ENCODE peak calls at places on chromosomes 12 and 14, in six cellular contexts. H is heart left ventricle, A is body of pancreas, W is fibroblast of lung, S is suprapubic skin, V is gastrocnemius medialis. C is an unnamed sample.

GRCh38 chr14:92254786-92255185 is 68.2 kb upstream of the SLC24A4 start:
- DNase-seq in A (peak; percentile 17), S (no peak), H (peak; percentile 76), V (no peak), W (peak; percentile 41), C (no peak)

GRCh38 chr12:117587646-117588287 is 226.3 kb upstream of the NOS1 start:
- DNase-seq in H (no peak), S (no peak), A (peak; percentile 73), V (peak; percentile 65), W (peak; percentile 8), C (no peak)

GRCh38 chr12:93179792-93180191 is 197.9 kb upstream of the NUDT4 start:
- DNase-seq in A (no peak), W (no peak), V (no peak), S (no peak), H (no peak), C (no peak)

GRCh38 chr12:112855375-112855774 is 51.4 kb upstream of the OAS1 start:
- DNase-seq in A (no peak), W (no peak), V (no peak), H (no peak), S (no peak), C (no peak)

GRCh38 chr12:13046914-13047472 is 2.8 kb downstream of the FAM234B start:
- DNase-seq in V (no peak), H (no peak), A (no peak), S (no peak), W (no peak), C (no peak)

GRCh38 chr12:116916714-116917114 is 6.0 kb downstream of the FBXW8 start:
- DNase-seq in S (no peak), V (peak; percentile 36), A (peak; percentile 19), H (no peak), W (peak; percentile 89), C (no peak)

GRCh38 chr14:70857499-70857895 is 48.2 kb upstream of the MAP3K9 start:
- DNase-seq in S (no peak), A (no peak), H (no peak), W (no peak), V (no peak), C (no peak)

GRCh38 chr14:105386581-105387529 is 11.5 kb upstream of the TEX22 start:
- DNase-seq in V (no peak), H (peak; percentile 57), A (no peak), W (no peak), S (no peak), C (no peak)

GRCh38 chr14:75418779-75419768 is 8.7 kb upstream of the JDP2 start:
- DNase-seq in A (peak; percentile 70), W (no peak), H (no peak), V (peak; percentile 33), S (no peak), C (no peak)

GRCh38 chr14:100526632-100527031 is 60.6 kb downstream of the BEGAIN start:
- DNase-seq in S (peak; percentile 70), A (no peak), W (no peak), V (no peak), H (no peak), C (no peak)

GRCh38 chr12:124507188-124508109 is 60.0 kb downstream of the NCOR2 start:
- DNase-seq in V (peak; percentile 54), H (peak; percentile 83), A (no peak), W (peak; percentile 65), S (no peak), C (no peak)

GRCh38 chr12:42589465-42590323 is at the start of gene PRICKLE1:
- DNase-seq in H (peak; percentile 73), S (no peak), V (peak; percentile 17), A (peak; percentile 64), W (peak; percentile 64), C (no peak)

GRCh38 chr12:49230176-49230575 is 34.7 kb upstream of the TUBA1C start:
- DNase-seq in W (no peak), V (no peak), S (no peak), H (no peak), A (no peak), C (no peak)

GRCh38 chr14:101128478-101129450 is 225.2 kb upstream of the RTL1 start:
- DNase-seq in S (peak; percentile 68), V (no peak), H (peak; percentile 54), W (no peak), A (no peak), C (no peak)

GRCh38 chr12:54393350-54393655 is 8.8 kb upstream of the ZNF385A start:
- DNase-seq in V (no peak), H (no peak), S (no peak), A (no peak), W (no peak), C (no peak)

GRCh38 chr12:126383506-126383905 is 1318.3 kb downstream of the AACS start:
- DNase-seq in S (no peak), V (no peak), W (no peak), A (no peak), H (no peak), C (no peak)

GRCh38 chr14:95667251-95667693 is 19.0 kb upstream of the TCL1B start:
- DNase-seq in A (peak; percentile 86), H (no peak), V (no peak), W (no peak), S (no peak), C (no peak)

GRCh38 chr14:74034572-74034971 is 15.4 kb downstream of the BBOF1 start:
- DNase-seq in A (no peak), V (no peak), H (no peak), S (no peak), W (no peak), C (no peak)

GRCh38 chr12:107320929-107321618 is 227.7 kb upstream of the CRY1 start:
- DNase-seq in V (no peak), H (peak; percentile 66), W (no peak), A (no peak), S (no peak), C (no peak)

GRCh38 chr12:86950043-86950838 is 694.0 kb upstream of the MGAT4C start:
- DNase-seq in H (no peak), A (no peak), S (no peak), V (no peak), W (peak; percentile 11), C (no peak)

GRCh38 chr12:95733156-95733825 is 57.3 kb downstream of the NTN4 start:
- DNase-seq in A (no peak), S (no peak), W (peak; percentile 92), H (no peak), V (no peak), C (no peak)

GRCh38 chr12:40632171-40632570 is 60.1 kb upstream of the CNTN1 start:
- DNase-seq in S (no peak), W (no peak), A (no peak), V (no peak), H (no peak), C (no peak)

GRCh38 chr14:67729072-67729561 is 27.4 kb downstream of the RDH12 start:
- DNase-seq in S (no peak), H (no peak), A (peak; percentile 56), V (no peak), W (no peak), C (no peak)

GRCh38 chr14:77638738-77639137 is 22.3 kb upstream of the SPTLC2 start:
- DNase-seq in W (peak; percentile 46), A (no peak), H (no peak), V (no peak), S (no peak), C (no peak)

GRCh38 chr12:27331299-27331926 is 1.2 kb upstream of the BMAL2 start:
- DNase-seq in S (no peak), H (no peak), A (no peak), V (no peak), W (peak; percentile 86), C (no peak)

GRCh38 chr12:40028296-40028695 is 77.6 kb downstream of the SLC2A13 start:
- DNase-seq in A (no peak), W (no peak), V (no peak), S (no peak), H (no peak), C (no peak)

GRCh38 chr14:32007755-32008374 is 69.2 kb upstream of the ARHGAP5 start:
- DNase-seq in S (no peak), V (no peak), W (no peak), A (no peak), H (no peak), C (no peak)

GRCh38 chr12:69332815-69333358 is 15.3 kb upstream of the LYZ start:
- DNase-seq in H (no peak), V (no peak), S (no peak), W (no peak), A (peak; percentile 83), C (no peak)

GRCh38 chr12:64724201-64724745 is 34.9 kb downstream of the GNS start:
- DNase-seq in S (no peak), H (no peak), A (no peak), W (no peak), V (no peak), C (no peak)
- H3K4me1 ChIP-seq in S (no peaks in the 10 kb centered on the region), H (peaks cover 2% of the 10 kb centered on the region), A (no peaks in the 10 kb centered on the region), W (no peaks in the 10 kb centered on the region), V (no peaks in the 10 kb centered on the region), C (no peaks in the 10 kb centered on the region)

GRCh38 chr12:50363141-50363540 is 33.3 kb downstream of the FAM186A start:
- DNase-seq in W (no peak), H (no peak), V (no peak), S (no peak), A (no peak), C (no peak)
- H3K27ac ChIP-seq in W (no peak overlapping the region), H (no peak overlapping the region), V (no peak overlapping the region), S (no peak overlapping the region), A (no peak overlapping the region), C (no peak overlapping the region)

DNA sequence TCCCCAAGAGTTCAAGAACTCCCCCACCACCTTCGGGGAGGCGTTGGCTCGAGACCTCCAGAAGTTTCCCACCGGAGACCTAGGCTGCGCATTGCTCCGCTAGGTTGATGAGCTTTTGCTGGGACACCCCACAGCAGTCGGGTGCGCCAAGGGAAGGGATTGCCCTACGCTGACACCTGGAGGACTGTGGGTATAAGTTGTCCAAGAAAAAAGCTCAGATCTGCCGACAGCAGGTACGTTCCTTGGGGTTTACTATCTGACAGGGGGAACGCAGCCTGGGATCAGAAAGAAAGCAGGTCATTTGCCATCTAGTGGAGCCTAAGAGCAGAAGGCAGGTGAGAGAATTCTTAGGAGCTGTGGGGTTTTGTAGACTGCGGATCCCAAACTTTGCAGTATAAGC is 98.8 kb downstream of the FRMD6 start:
- DNase-seq in V (no peak), H (no peak), A (no peak), W (no peak), S (no peak), C (no peak)
- TF ChIP-seq CTCF in V (no peak), H (no peak), A (no peak), W (no peak), S (no peak), C (no peak)

GRCh38 chr12:24996102-24996797 is 47.3 kb upstream of the BCAT1 start:
- DNase-seq in H (no peak), W (peak; percentile 8), V (no peak), A (no peak), S (no peak), C (no peak)
- H3K4me1 ChIP-seq in H (peaks cover 12% of the 10 kb centered on the region), W (peaks cover 9% of the 10 kb centered on the region), V (peaks cover 13% of the 10 kb centered on the region), A (peaks cover 8% of the 10 kb centered on the region), S (peaks cover 18% of the 10 kb centered on the region), C (peaks cover 16% of the 10 kb centered on the region)

DNA sequence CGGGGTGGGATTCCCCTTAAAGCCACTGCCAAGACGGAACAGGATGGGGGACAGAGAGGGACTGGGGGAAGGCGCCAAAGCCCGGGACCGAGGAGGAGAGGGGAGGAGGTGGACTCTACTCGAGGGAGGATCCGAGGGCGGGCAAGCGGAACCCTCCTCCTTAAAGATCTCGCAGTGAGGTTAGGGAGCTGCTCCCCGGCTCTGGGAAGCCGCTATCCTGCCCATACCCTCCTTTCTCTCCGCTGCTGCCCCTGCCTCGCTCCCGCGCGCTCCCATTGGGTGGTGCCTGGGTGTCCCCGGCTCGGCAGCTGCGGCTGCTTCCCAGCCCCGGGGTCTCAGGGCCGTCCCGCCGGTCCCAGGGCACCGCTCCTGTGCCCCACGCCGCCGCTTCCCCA is 16.4 kb downstream of the KRT18 start:
- DNase-seq in W (no peak), V (no peak), A (peak; percentile 26), H (no peak), S (no peak), C (no peak)
- H3K27ac ChIP-seq in W (no peak overlapping the region), V (no peak overlapping the region), A (no peak overlapping the region), H (no peak overlapping the region), S (no peak overlapping the region), C (no peak overlapping the region)